ENCODE peak calls at places on chromosome 10, in five cellular contexts. H is WERI-Rb-1, L is lower lobe of right lung, K is endothelial cell, A is RWPE1. Y is an unnamed sample.

GRCh38 chr10:28382520-28383269 is 79.8 kb upstream of the MPP7 start:
- DNase-seq in K (no peak), A (no peak), L (no peak), H (peak; percentile 27), Y (no peak)

GRCh38 chr10:24382979-24383663 is 174.2 kb downstream of the KIAA1217 start:
- DNase-seq in H (no peak), K (peak; percentile 9), A (peak; percentile 83), L (no peak), Y (no peak)

GRCh38 chr10:94349327-94349726 is 13.4 kb downstream of the NOC3L start:
- DNase-seq in A (no peak), K (no peak), H (no peak), L (no peak), Y (no peak)

GRCh38 chr10:78047314-78047891 is 13.7 kb downstream of the RPS24 start:
- DNase-seq in A (peak; percentile 75), H (peak; percentile 92), L (peak; percentile 86), K (peak; percentile 95), Y (peak; percentile 97)

GRCh38 chr10:88964360-88964759 is 11.8 kb upstream of the ACTA2 start:
- DNase-seq in A (no peak), K (no peak), L (no peak), H (no peak), Y (no peak)

GRCh38 chr10:77710081-77710551 is 72.5 kb upstream of the KCNMA1 start:
- DNase-seq in A (no peak), L (no peak), K (no peak), H (no peak), Y (no peak)

GRCh38 chr10:32893431-32893830 is 64.6 kb downstream of the ITGB1 start:
- DNase-seq in L (no peak), K (no peak), A (no peak), H (no peak), Y (no peak)

GRCh38 chr10:44673245-44673999 is 237.7 kb upstream of the TMEM72 start:
- DNase-seq in H (no peak), A (no peak), L (no peak), K (no peak), Y (no peak)

DNA sequence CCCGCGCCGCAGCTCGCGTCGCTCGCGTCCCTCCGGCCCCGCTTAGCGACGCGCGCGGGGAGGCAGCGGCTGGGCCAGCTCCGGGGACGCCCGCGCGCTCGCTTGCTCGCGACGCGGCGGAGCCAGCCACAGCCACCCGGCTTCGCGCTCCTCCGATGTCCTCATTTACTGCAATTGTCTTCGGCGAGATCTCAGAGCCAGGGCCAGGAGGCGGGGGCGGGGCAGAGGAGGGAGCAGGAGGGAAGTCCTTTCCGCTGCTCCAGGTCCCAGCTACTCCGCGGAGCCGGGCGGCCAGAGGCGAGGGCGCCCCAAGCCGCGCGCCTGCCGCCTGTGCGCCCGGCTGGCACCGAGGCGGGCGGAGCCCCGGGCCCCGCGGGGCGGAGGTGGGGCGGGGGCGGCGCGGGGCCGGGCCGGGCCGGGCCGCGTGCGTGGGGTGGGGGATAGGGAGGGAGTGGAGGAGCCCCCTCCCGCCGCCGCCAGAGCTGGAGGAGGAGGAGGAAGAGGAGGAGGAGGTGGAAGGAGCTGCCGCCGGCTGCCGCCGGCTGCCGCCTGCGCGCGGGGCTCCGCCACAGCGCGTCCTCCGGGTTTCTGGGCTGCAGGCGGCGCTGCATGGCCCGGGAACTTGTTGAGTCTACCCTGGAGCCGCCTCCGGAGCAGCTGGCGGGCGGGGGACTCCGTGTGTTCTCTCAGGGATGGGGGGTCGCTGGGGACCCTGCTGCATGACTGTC is at the start of gene INSYN2A:
- DNase-seq in H (peak; percentile 64), A (peak; percentile 41), L (no peak), K (peak; percentile 73), Y (peak; percentile 76)
- TF ChIP-seq CTCF in H (peak; percentile 74), A (no peak), L (no peak), K (no peak), Y (no peak)

DNA sequence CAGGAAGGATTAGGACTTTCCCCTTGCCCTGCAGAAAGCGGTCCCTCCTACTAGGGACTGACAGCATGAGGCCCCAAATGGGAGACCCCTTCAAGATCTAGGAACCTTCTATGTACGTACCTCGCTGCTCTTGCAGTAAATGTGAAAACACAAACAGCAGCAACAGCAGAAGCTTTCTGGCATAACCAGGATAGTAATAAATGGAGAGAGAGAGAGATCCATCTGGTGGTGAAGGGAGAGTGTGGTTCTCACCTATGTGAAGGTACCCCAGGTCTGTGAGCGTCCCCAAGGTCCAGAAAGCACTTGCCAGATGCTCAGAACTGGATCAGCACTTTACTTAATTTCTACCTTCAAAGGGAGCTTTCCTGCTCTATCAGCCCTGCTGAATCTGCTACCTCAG is 592.7 kb downstream of the PARD3 start:
- DNase-seq in L (no peak), H (no peak), A (no peak), K (no peak), Y (no peak)
- TF ChIP-seq CTCF in L (no peak), H (no peak), A (no peak), K (no peak), Y (no peak)

GRCh38 chr10:70479161-70479531 is 579 bp downstream of the PALD1 start:
- DNase-seq in H (peak; percentile 21), K (no peak), L (no peak), A (no peak), Y (no peak)
- TF ChIP-seq CTCF in H (peak; percentile 24), K (no peak), L (no peak), A (no peak), Y (no peak)

DNA sequence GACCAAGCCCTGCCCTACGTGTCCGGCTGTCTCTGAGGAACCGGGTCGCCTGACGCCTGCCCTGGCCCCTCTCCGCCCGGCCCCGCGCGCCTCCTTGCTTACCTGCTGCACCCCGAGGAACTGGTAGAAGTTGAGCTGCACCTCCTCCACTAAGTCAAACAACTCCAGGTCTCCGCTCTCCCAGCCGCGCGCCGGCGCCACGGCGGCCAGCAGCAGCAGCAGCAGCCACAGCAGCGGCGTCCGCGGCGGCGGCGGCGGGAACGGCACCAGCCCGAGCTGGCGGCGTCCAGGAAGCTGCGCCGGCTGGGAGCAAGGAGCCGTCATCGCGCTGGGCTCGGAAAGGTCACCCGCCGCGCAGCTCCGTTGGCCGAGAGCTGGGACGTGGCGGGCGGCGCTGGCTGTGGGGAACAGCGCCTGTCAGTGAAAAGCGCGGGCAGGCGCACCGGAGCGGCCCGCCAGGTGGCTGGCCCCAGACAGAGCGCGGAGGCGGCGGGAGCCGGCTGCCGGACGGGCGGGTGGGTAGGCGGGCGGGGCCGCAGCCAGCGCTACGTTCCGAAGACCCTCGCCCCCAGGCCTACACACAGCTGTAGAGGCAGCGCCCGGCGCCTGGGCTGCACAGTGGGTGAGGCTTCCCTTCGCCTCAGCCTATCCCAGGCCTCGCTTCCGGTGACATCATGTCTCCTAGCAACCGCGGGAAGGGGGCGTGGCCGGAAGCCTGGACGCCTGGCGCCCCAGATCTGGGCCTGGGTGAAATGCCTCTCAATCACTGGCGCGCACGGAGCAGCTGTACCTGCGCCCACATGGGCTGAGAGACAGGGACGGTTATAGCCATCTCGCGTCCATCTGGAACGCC is at the start of gene DNAJC1:
- DNase-seq in L (peak; percentile 98), H (peak; percentile 95), K (peak; percentile 97), A (peak; percentile 96), Y (peak; percentile 99)
- TF ChIP-seq CTCF in L (no peak), H (no peak), K (no peak), A (no peak), Y (no peak)

DNA sequence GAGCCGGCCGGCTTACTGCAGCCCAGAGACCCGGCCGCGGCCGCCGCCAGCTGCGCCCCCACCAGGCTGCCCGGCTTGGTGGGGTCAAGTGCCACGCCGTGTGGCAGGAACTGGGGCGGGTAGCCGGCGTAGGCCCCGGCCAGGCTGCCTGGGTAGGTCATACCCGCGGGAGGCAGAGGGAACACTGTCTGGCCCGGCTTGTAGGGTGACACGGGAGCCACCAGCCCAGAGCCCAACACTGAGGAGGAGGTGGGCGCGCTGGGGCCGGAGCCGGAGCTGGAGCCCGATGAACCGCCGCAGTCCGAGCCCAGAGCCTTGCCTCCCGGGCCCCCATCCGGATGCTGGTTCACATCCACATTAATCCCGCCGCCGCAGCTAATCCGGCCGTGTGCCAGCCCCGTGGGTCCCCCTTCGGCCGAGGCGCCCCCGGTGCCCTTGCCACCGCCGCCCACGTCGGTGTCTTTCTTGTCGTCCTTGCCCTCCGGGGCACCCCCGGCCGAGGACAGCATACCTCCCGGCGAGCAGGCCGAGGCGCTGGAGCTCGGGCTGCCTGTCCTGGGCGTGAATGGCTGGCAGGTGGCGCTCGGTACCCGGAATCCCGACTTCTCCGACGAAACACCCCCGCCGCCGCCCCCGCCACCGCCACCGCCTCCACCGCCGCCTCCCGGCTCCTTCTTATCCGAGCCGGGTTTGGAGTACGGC is 2.0 kb downstream of the ZNF503 start:
- DNase-seq in A (peak; percentile 79), H (peak; percentile 81), K (peak; percentile 79), L (peak; percentile 87), Y (peak; percentile 84)
- TF ChIP-seq CTCF in A (peak; percentile 75), H (peak; percentile 62), K (peak; percentile 60), L (peak; percentile 68), Y (peak; percentile 31)

DNA sequence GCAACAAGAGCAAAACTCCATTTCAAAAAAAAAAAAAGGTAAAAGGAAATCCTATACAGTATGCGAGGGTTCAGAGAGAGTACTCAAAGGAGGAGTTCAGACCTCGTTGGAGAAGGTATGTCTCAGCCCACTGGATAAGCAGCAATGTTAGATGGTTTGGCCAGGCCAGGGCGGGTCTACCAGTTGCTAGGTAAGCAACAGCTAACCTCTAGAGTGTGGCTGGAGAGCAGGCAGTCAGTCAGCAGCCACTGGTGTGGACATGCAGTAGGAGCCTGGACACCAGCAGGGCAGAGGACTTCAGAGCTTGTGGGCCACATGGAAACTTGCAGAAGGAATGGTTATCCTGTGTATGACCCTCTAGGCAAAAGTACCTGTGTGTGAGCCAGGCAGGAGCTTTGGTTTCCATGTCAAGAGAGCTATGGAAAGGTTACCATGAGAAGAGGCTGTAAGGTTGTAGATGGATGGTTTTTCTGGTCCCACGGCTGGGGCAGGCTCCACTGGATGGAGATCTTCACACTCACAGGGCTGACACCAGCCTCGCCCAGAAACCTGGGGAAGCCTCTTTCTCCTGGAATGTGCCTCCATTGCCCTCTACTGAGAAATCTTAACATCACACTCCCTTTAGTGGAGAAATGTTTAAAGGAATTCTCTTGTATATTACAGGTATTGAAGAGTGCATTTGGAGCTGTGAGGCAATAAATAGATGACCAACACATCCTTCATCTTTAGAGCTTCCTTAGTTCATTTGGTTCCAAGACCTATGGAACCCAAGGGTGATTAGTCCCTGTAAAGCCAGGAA is 63.6 kb downstream of the CCDC186 start:
- DNase-seq in H (no peak), L (no peak), K (no peak), A (peak; percentile 50), Y (no peak)
- TF ChIP-seq CTCF in H (peak; percentile 31), L (peak; percentile 19), K (peak; percentile 36), A (peak; percentile 18), Y (no peak)

GRCh38 chr10:123272171-123272570 is 118.0 kb downstream of the BUB3 start:
- DNase-seq in A (no peak), K (no peak), L (no peak), H (no peak), Y (no peak)
- TF ChIP-seq CTCF in A (no peak), K (no peak), L (no peak), H (no peak), Y (no peak)

GRCh38 chr10:3226960-3227724 is 54.6 kb upstream of the PITRM1 start:
- DNase-seq in H (no peak), A (peak; percentile 75), K (no peak), L (no peak), Y (no peak)
- TF ChIP-seq CTCF in H (no peak), A (no peak), K (no peak), L (no peak), Y (no peak)

DNA sequence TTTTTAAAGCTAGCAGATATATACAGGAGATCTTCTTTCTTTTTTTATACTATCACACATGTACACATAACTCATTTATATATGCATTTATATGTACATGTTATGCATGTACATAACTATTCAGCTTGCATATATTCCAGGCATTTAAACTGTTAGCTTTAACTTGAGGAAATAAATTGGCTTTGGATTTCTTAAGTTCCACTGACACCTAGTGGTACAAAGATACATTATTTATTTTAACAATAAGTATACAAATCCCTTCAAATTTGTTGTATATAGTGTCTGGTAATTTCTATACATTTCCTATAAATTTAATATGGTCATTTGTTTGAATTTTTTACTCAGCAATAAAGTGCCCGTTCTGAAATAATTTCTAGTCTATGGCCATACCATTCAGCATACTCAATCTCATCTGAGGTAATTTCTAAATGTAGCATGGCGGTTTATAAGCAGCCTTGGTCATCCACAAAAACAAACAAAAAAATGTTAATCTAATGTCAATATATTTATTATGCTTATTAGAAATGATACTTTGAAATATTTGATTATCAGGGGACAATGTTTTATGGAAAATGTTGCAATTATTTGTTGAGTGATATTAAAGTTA is 11.6 kb downstream of the ZDHHC6 start:
- DNase-seq in H (no peak), A (peak; percentile 14), L (no peak), K (no peak), Y (no peak)
- TF ChIP-seq CTCF in H (no peak), A (peak; percentile 53), L (peak; percentile 42), K (peak; percentile 73), Y (peak; percentile 61)

Y was measured in glutamatergic neuron.